ENCODE peak calls at places on chromosomes 3 and 15, in eight cellular contexts. G is PC-3, S is lung, P is mesothelial cell of epicardium, A is HCT116, I is pancreas, K is body of pancreas, C is fibroblast of lung. Z is an unnamed sample.

GRCh38 chr3:148924572-148924971 is 59.5 kb downstream of the CPA3 start:
- DNase-seq in K (no peak), C (peak), I (no peak), P (no peak), G (peak), A (no peak), S (no peak), Z (peak)

GRCh38 chr3:47475029-47475569 is 642 bp downstream of the SCAP start:
- DNase-seq in P (no peak), G (peak), I (peak), A (no peak), S (peak), C (peak), K (peak), Z (peak)

GRCh38 chr3:172614340-172615274 is 91.4 kb upstream of the TNFSF10 start:
- DNase-seq in S (no peak), G (no peak), A (no peak), I (no peak), C (no peak), K (no peak), P (no peak), Z (no peak)

GRCh38 chr3:94071713-94072284 is 8.9 kb downstream of the NSUN3 start:
- DNase-seq in A (no peak), C (no peak), G (no peak), P (no peak), K (peak), I (no peak), S (no peak), Z (no peak)

GRCh38 chr15:45784656-45785055 is 149.8 kb downstream of the SQOR start:
- DNase-seq in S (no peak), C (no peak), A (no peak), I (no peak), P (no peak), K (no peak), G (peak), Z (no peak)

GRCh38 chr3:114627760-114628159 is 333.9 kb downstream of the TIGIT start:
- DNase-seq in I (no peak), P (no peak), C (peak), K (peak), S (no peak), G (no peak), A (no peak), Z (peak)

GRCh38 chr3:152302521-152303021 is 33.8 kb downstream of the MBNL1 start:
- DNase-seq in I (peak), P (no peak), G (peak), A (no peak), C (peak), K (peak), S (peak), Z (peak)

GRCh38 chr15:73924258-73924921 is 1.9 kb upstream of the LOXL1 start:
- DNase-seq in I (no peak), C (peak), P (no peak), K (no peak), S (no peak), G (peak), A (no peak), Z (peak)

GRCh38 chr3:13141991-13142412 is 68.8 kb upstream of the IQSEC1 start:
- DNase-seq in P (peak), A (no peak), K (peak), S (no peak), G (peak), C (peak), I (no peak), Z (peak)

GRCh38 chr3:53089511-53089910 is 40.7 kb downstream of the RFT1 start:
- DNase-seq in K (peak), S (no peak), P (no peak), A (no peak), C (no peak), G (no peak), I (peak), Z (no peak)

GRCh38 chr3:128803307-128803706 is 76.1 kb upstream of the ACAD9 start:
- DNase-seq in A (no peak), G (no peak), K (no peak), P (no peak), I (no peak), C (no peak), S (no peak), Z (no peak)

GRCh38 chr3:188345223-188345622 is 191.3 kb downstream of the LPP start:
- DNase-seq in I (no peak), K (no peak), C (peak), G (no peak), S (no peak), A (no peak), P (no peak), Z (peak)

GRCh38 chr15:58742424-58743160 is 6.9 kb downstream of the ADAM10 start:
- DNase-seq in G (no peak), K (no peak), S (no peak), A (no peak), P (no peak), I (no peak), C (peak), Z (peak)

GRCh38 chr3:155038203-155038554 is 41.9 kb upstream of the MME start:
- DNase-seq in C (no peak), K (no peak), A (no peak), G (no peak), S (no peak), I (no peak), P (no peak), Z (no peak)

GRCh38 chr3:188448813-188449212 is 294.9 kb downstream of the LPP start:
- DNase-seq in P (no peak), G (no peak), I (no peak), S (no peak), C (no peak), A (no peak), K (no peak), Z (no peak)

GRCh38 chr3:86420990-86421739 is 569.8 kb downstream of the VGLL3 start:
- DNase-seq in A (no peak), C (no peak), G (no peak), I (no peak), K (no peak), S (no peak), P (no peak), Z (no peak)

GRCh38 chr15:65333441-65333820 is 29.0 kb downstream of the RNU5B-1 start:
- DNase-seq in G (no peak), P (no peak), C (no peak), I (no peak), S (no peak), A (no peak), K (no peak), Z (no peak)

GRCh38 chr15:48596415-48596814 is 49.1 kb downstream of the FBN1 start:
- DNase-seq in A (no peak), C (peak), K (no peak), P (no peak), G (no peak), I (no peak), S (no peak), Z (peak)

GRCh38 chr3:13087320-13087985 is 14.2 kb upstream of the IQSEC1 start:
- DNase-seq in A (no peak), P (no peak), S (no peak), I (no peak), C (no peak), K (no peak), G (no peak), Z (no peak)

GRCh38 chr15:59222106-59222505 is 15.5 kb downstream of the LDHAL6B start:
- DNase-seq in K (no peak), C (peak), G (peak), A (no peak), P (no peak), S (no peak), I (no peak), Z (peak)

GRCh38 chr15:62931650-62932049 is 110.9 kb upstream of the TPM1 start:
- DNase-seq in S (no peak), P (no peak), I (no peak), K (no peak), A (no peak), C (no peak), G (no peak), Z (peak)

GRCh38 chr15:50675524-50676144 is 11.0 kb downstream of the TRPM7 start:
- DNase-seq in A (peak), P (no peak), G (peak), C (peak), I (no peak), S (no peak), K (no peak), Z (peak)

GRCh38 chr3:137110392-137110996 is 152.7 kb downstream of the IL20RB start:
- DNase-seq in A (peak), I (no peak), G (peak), C (peak), K (peak), P (no peak), S (no peak), Z (peak)

GRCh38 chr3:187188931-187189330 is 8.4 kb upstream of the RTP1 start:
- DNase-seq in K (no peak), G (no peak), C (peak), S (no peak), A (no peak), I (no peak), P (no peak), Z (peak)

GRCh38 chr3:97990624-97991277 is 18.5 kb upstream of the RIOX2 start:
- DNase-seq in G (no peak), P (no peak), C (no peak), S (no peak), A (no peak), I (no peak), K (no peak), Z (no peak)

GRCh38 chr3:32176989-32177701 is 61.3 kb upstream of the CMTM8 start:
- DNase-seq in K (peak), G (peak), I (peak), S (peak), A (peak), P (no peak), C (peak), Z (peak)

GRCh38 chr15:92623435-92623834 is 32.1 kb downstream of the FAM174B start:
- DNase-seq in G (no peak), I (peak), A (no peak), S (no peak), K (peak), C (no peak), P (no peak), Z (no peak)

GRCh38 chr3:45026957-45027356 is 854 bp downstream of the CLEC3B start:
- DNase-seq in G (no peak), S (no peak), C (peak), P (no peak), I (peak), A (no peak), K (peak), Z (peak)

GRCh38 chr3:138407236-138407907 is 27.0 kb upstream of the ESYT3 start:
- DNase-seq in I (no peak), C (no peak), K (no peak), A (no peak), G (no peak), P (no peak), S (no peak), Z (no peak)

GRCh38 chr3:152193673-152194267 is 75.0 kb upstream of the MBNL1 start:
- DNase-seq in G (no peak), S (no peak), A (no peak), P (no peak), K (no peak), C (no peak), I (no peak), Z (peak)

GRCh38 chr3:105722943-105723556 is 145.8 kb downstream of the CBLB start:
- DNase-seq in I (no peak), A (no peak), S (no peak), K (no peak), C (no peak), G (no peak), P (no peak), Z (no peak)

GRCh38 chr3:60856299-60857046 is 394.8 kb downstream of the FHIT start:
- DNase-seq in P (no peak), G (no peak), C (no peak), I (no peak), K (no peak), A (no peak), S (no peak), Z (no peak)

GRCh38 chr3:156418428-156418827 is 136.5 kb downstream of the SSR3 start:
- DNase-seq in P (no peak), G (no peak), A (no peak), I (no peak), S (no peak), C (no peak), K (no peak), Z (no peak)

GRCh38 chr3:57147071-57147470 is 18.1 kb downstream of the IL17RD start:
- DNase-seq in A (no peak), S (no peak), P (no peak), I (no peak), C (no peak), G (peak), K (no peak), Z (peak)

GRCh38 chr15:63263519-63263918 is 13.9 kb upstream of the APH1B start:
- DNase-seq in G (no peak), A (no peak), K (no peak), P (no peak), S (no peak), C (no peak), I (no peak), Z (no peak)

GRCh38 chr3:44893097-44893496 is 18.7 kb downstream of the TGM4 start:
- DNase-seq in P (no peak), C (peak), S (no peak), G (peak), I (no peak), K (no peak), A (no peak), Z (peak)

GRCh38 chr15:39084683-39085530 is 496.0 kb upstream of the THBS1 start:
- DNase-seq in S (peak), K (peak), P (no peak), G (no peak), A (no peak), I (peak), C (peak), Z (peak)

GRCh38 chr15:28978011-28978378 is 92.2 kb downstream of the APBA2 start:
- DNase-seq in I (no peak), S (no peak), P (no peak), A (no peak), G (no peak), C (no peak), K (no peak), Z (no peak)

GRCh38 chr15:28974142-28974541 is 88.4 kb downstream of the APBA2 start:
- DNase-seq in A (no peak), P (no peak), S (no peak), I (no peak), G (no peak), C (no peak), K (no peak), Z (no peak)

GRCh38 chr15:28977377-28978010 is 91.7 kb downstream of the APBA2 start:
- DNase-seq in C (peak), S (no peak), I (peak), A (peak), K (peak), P (no peak), G (peak), Z (peak)

GRCh38 chr15:28978661-28979060 is 92.9 kb downstream of the APBA2 start:
- DNase-seq in K (no peak), G (no peak), A (no peak), P (no peak), C (no peak), S (no peak), I (no peak), Z (no peak)

DNA sequence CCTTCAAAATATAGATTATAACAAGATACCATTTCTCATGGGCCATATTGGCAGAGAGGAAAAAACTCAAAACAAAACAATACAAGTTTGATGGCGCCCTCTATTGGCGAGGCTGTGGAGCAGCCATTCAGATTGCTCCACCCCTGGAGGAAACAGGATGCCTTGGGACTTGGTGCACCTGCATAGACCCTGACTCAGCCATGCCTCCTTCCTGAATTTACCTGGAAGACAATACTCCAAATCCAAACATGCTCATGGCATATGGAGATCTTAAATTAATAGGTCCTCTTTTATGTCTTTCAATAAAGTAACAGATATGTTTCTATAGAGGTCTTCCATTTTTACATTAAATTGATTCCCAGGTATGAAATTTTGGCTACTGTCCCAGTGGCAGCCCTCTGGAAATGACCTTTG is 90.0 kb downstream of the APBA2 start:
- DNase-seq in I (peak), C (peak), G (peak), A (peak), S (no peak), K (peak), P (no peak), Z (peak)
- TF ChIP-seq CTCF in I (peak), C (peak), G (peak), A (peak), S (peak), K (peak), P (peak), Z (peak)

GRCh38 chr3:81242871-81243270 is 518.6 kb downstream of the GBE1 start:
- DNase-seq in A (no peak), P (no peak), I (no peak), C (peak), K (no peak), G (peak), S (no peak), Z (peak)
- TF ChIP-seq CTCF in A (no peak), P (peak), I (no peak), C (peak), K (peak), G (peak), S (no peak), Z (peak)

DNA sequence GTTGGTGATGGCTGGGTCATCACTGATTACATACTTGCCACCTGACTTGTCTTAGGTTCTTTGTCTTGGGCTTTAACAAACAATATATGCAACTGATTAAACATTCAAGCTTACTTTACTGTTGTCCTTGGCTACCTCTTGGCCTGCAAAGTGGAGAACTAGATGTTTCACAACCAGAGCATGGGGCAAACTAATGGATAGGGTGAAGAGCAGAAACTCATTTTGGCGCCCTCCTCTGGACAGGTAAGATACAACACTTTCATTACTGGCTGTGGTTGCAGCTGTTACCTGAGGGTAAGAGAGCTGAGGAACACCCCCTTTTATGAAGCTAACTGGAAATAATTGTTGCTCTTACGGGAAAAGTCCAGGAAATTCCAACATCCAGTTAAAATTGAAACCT is 262.1 kb downstream of the NAALADL2 start:
- DNase-seq in G (peak), K (no peak), P (no peak), C (no peak), S (peak), I (no peak), A (peak), Z (no peak)
- TF ChIP-seq CTCF in G (peak), K (no peak), P (no peak), C (peak), S (no peak), I (no peak), A (peak), Z (peak)

GRCh38 chr15:57305009-57305408 is 71.3 kb upstream of the CGNL1 start:
- DNase-seq in I (no peak), S (no peak), K (no peak), C (no peak), G (no peak), P (no peak), A (no peak), Z (no peak)

GRCh38 chr15:57307527-57308193 is 68.6 kb upstream of the CGNL1 start:
- DNase-seq in G (peak), A (no peak), I (no peak), S (no peak), C (peak), P (no peak), K (no peak), Z (peak)

GRCh38 chr15:57310876-57311275 is 65.4 kb upstream of the CGNL1 start:
- DNase-seq in P (no peak), K (no peak), I (no peak), A (no peak), C (no peak), S (no peak), G (no peak), Z (no peak)

GRCh38 chr15:57306305-57306943 is 69.9 kb upstream of the CGNL1 start:
- DNase-seq in C (peak), A (peak), G (peak), P (peak), K (peak), I (peak), S (peak), Z (peak)

DNA sequence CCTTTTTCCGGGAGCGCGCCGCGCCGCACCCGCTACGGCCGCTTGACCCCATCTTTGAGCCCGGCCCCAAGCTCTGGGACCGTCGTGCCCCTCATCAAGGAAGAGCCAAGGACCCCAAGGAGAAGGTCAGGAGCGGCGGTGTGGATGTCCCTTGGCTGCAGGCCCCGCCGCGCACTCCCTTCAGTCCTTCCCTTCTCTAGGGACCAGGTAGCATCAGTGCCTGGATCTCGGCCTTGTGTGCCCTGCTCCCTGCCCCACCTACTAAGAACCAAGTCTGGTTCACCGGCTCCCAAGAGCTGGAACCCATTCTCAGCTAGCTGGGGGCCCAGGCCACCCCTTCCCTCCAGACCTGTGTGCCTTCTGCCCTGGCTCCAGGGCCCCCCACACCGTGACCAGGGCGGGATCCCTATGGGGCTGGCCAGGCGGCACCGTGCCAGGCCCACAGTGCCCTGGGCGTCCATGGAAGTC is 69.3 kb upstream of the CGNL1 start:
- DNase-seq in A (no peak), K (no peak), S (no peak), P (no peak), C (no peak), I (no peak), G (no peak), Z (no peak)
- TF ChIP-seq CTCF in A (no peak), K (peak), S (no peak), P (no peak), C (no peak), I (no peak), G (peak), Z (no peak)

GRCh38 chr3:103126111-103126510 is 691.3 kb downstream of the ZPLD1 start:
- DNase-seq in P (no peak), K (no peak), I (no peak), G (no peak), A (no peak), S (no peak), C (peak), Z (no peak)
- TF ChIP-seq CTCF in P (no peak), K (no peak), I (no peak), G (no peak), A (no peak), S (no peak), C (no peak), Z (no peak)

DNA sequence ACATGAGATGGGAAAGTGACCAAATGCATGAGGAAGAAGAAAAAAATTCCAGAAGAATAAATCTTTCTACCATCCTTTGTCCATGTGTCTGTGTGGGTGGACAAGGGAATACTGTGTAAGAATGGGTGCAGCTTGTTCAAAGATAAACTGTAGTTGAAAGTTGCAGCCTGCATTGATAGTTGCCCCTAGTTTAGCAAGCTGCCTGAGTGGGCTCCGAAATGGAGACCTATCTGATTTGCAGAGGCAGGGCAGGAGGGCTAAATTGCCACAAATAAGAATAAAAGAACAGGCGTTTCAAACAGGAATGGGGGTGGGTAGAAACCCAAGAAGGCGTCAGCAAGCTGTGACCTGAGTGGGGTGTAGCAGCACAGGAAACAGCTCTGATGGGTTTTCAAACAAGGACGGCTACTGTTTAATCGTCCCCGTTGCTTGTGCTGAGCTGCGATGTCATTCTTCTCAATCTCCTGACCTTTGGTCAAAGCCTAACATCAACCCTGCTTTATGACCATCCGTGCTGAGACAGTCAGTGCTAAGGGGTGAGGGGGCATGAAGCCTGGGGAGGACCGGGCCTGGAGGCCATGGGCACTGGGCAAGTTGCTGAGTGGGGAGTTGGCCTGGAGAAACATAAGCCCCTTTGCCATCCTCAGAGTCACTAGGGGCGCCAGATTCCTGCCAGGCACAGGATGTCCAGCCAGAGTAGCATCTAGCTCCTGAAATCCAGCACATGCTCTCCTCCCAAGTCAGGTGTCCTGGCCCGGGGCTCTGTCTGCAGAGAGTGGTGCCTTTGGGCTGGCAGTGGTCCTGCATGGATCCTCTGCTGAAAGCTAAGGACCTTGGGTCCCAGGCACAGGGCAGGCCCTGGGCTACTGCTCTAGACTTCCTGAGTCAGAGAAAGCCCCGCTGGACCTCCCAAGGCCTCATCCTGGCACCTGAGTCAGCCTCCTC is 19.2 kb upstream of the C15orf39 start:
- DNase-seq in I (no peak), P (no peak), C (no peak), K (no peak), G (no peak), A (no peak), S (no peak), Z (peak)
- TF ChIP-seq CTCF in I (no peak), P (no peak), C (no peak), K (no peak), G (no peak), A (peak), S (no peak), Z (no peak)

Z was measured in fibroblast of villous mesenchyme.